ENCODE peak calls at places on chromosomes 13 and 19, in five cellular contexts. U, R, A, W and F are unnamed samples.

GRCh38 chr13:108902557-108903155 is 273.2 kb downstream of the MYO16 start:
- DNase-seq in U (no peak), R (no peak), A (no peak), W (no peak), F (no peak)

GRCh38 chr19:38852231-38853044 is 2.7 kb upstream of the HNRNPL start:
- DNase-seq in U (no peak), R (peak; percentile 49), A (no peak), W (no peak), F (peak; percentile 78)

GRCh38 chr13:20441879-20442278 is 83.8 kb downstream of the CRYL1 start:
- DNase-seq in U (no peak), R (no peak), A (no peak), W (no peak), F (peak; percentile 21)

GRCh38 chr19:53511933-53512374 is 26.0 kb upstream of the ZNF331 start:
- DNase-seq in U (peak; percentile 71), R (peak; percentile 63), A (peak; percentile 59), W (no peak), F (peak; percentile 96)

GRCh38 chr19:2538096-2538757 is 62.3 kb downstream of the GADD45B start:
- DNase-seq in U (no peak), R (no peak), A (no peak), W (no peak), F (no peak)

GRCh38 chr19:42313096-42313839 is at the start of gene TMEM145:
- DNase-seq in U (no peak), R (peak; percentile 92), A (no peak), W (no peak), F (peak; percentile 84)

GRCh38 chr19:8731428-8732169 is 10.2 kb downstream of the OR2Z1 start:
- DNase-seq in U (no peak), R (no peak), A (no peak), W (no peak), F (peak; percentile 4)

GRCh38 chr13:94251801-94252200 is 227.7 kb downstream of the DCT start:
- DNase-seq in U (no peak), R (no peak), A (no peak), W (no peak), F (no peak)

GRCh38 chr19:13195678-13196077 is 45.5 kb downstream of the IER2 start:
- DNase-seq in U (peak; percentile 80), R (peak; percentile 50), A (peak; percentile 47), W (no peak), F (peak; percentile 91)

GRCh38 chr19:35046461-35046860 is 4.9 kb downstream of the HPN start:
- DNase-seq in U (no peak), R (no peak), A (no peak), W (no peak), F (no peak)

GRCh38 chr13:102089177-102089576 is 312.7 kb downstream of the FGF14 start:
- DNase-seq in U (no peak), R (no peak), A (no peak), W (no peak), F (no peak)

GRCh38 chr19:28785961-28786360 is 427.0 kb downstream of the UQCRFS1 start:
- DNase-seq in U (no peak), R (no peak), A (no peak), W (no peak), F (peak; percentile 71)

GRCh38 chr13:42594577-42595571 is 20.9 kb downstream of the TNFSF11 start:
- DNase-seq in U (peak; percentile 52), R (peak; percentile 57), A (no peak), W (peak; percentile 46), F (peak; percentile 89)

GRCh38 chr19:18657590-18658365 is 20.9 kb downstream of the KLHL26 start:
- DNase-seq in U (no peak), R (peak; percentile 70), A (no peak), W (no peak), F (peak; percentile 78)

GRCh38 chr19:47225746-47226425 is 5.1 kb downstream of the BBC3 start:
- DNase-seq in U (peak; percentile 72), R (peak; percentile 92), A (no peak), W (no peak), F (peak; percentile 94)

GRCh38 chr13:76692326-76692725 is 193.9 kb downstream of the KCTD12 start:
- DNase-seq in U (no peak), R (no peak), A (no peak), W (no peak), F (no peak)

GRCh38 chr13:63680704-63681103 is 2265.1 kb upstream of the PCDH20 start:
- DNase-seq in U (no peak), R (no peak), A (peak; percentile 1), W (no peak), F (peak; percentile 63)

GRCh38 chr19:17117250-17117789 is 41.7 kb downstream of the MYO9B start:
- DNase-seq in U (no peak), R (no peak), A (no peak), W (no peak), F (no peak)

GRCh38 chr19:16456652-16457194 is 15.0 kb downstream of the EPS15L1 start:
- DNase-seq in U (no peak), R (no peak), A (no peak), W (no peak), F (peak; percentile 51)

GRCh38 chr19:29324717-29325116 is 111.8 kb upstream of the UQCRFS1 start:
- DNase-seq in U (no peak), R (no peak), A (no peak), W (no peak), F (no peak)

DNA sequence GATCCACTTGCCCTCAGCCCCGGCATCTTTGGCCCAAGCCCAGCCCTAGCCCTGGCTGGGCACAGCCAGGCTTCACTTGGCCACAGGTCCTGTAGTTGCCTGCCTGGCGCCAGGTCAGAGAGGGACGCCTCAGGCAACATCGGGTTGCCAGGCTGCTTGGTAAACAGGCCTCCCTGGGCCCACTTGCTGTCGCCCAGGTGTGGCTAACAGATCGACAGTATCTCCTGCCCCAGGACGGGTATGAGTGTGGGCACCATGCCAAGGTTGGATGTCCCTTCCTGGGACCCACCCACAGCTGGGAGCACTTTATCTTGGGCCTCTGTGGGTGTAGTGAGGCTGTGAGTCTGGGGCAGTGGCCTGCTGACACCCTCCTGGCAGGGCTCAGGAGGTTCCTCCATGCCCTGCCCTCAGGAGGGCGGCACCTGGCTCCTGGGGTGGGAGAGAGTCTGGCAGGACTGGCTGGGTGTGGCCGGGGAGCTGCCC is 27.9 kb downstream of the CARM1 start:
- DNase-seq in U (no peak), R (no peak), A (no peak), W (no peak), F (no peak)
- H3K4me2 ChIP-seq in U (no peak overlapping the region), R (no peak overlapping the region), A (no peak overlapping the region), W (no peak overlapping the region), F (no peak overlapping the region)

GRCh38 chr13:29566206-29566605 is 29.3 kb downstream of the SLC7A1 start:
- DNase-seq in U (no peak), R (no peak), A (no peak), W (no peak), F (no peak)

GRCh38 chr13:29563941-29564340 is 31.5 kb downstream of the SLC7A1 start:
- DNase-seq in U (no peak), R (no peak), A (no peak), W (no peak), F (no peak)

GRCh38 chr13:29566864-29567263 is 28.6 kb downstream of the SLC7A1 start:
- DNase-seq in U (no peak), R (no peak), A (no peak), W (no peak), F (no peak)

GRCh38 chr13:29562762-29563161 is 32.7 kb downstream of the SLC7A1 start:
- DNase-seq in U (no peak), R (no peak), A (no peak), W (no peak), F (no peak)

DNA sequence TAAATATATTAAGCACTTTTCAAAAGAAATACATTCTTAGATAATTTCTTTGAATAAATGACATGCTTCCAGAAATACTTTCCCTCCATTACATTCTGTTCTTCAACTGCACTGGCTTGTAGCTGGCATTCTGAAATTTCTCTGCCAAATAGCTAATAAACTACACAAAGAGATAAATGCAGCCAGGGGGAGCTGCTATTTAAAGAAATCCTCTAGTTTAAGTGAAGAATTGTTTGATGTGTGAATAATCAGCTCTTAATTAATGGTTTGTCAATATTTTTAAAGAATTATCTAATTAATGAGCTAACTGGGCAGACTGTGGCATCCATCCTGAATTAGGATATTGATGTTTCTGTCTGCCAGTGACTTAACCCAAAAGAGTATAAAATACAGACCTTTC is 30.7 kb downstream of the SLC7A1 start:
- DNase-seq in U (no peak), R (no peak), A (no peak), W (no peak), F (no peak)
- H4K20me1 ChIP-seq in U (peaks cover 51% of the 10 kb centered on the region), R (peaks cover 57% of the 10 kb centered on the region), A (peaks cover 57% of the 10 kb centered on the region), W (no peaks in the 10 kb centered on the region), F (peaks cover 87% of the 10 kb centered on the region)

GRCh38 chr13:45055198-45055901 is 65.0 kb upstream of the GTF2F2 start:
- DNase-seq in U (no peak), R (no peak), A (no peak), W (peak; percentile 24), F (no peak)
- TF ChIP-seq CREB1 in U (no peak), R (no peak), A (no peak), W (no peak), F (no peak)

DNA sequence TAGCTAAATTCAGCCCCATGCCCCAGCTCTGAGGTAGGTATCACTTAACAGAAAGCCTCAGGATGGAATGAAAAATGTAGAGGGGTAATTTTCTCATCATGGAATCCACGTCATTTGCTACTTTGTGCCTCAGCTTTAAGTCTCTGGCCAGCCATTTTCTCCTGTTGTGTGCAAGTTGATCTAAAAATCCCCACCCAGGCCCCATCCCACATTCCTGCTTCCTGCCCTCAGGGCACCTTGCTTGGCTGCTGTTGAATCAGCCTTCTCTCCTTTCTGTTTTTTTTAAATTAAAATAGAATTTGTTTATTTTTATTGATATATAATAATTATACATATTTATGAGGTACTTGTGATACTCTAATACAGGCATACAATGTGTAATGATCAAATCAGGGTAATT is 179.9 kb upstream of the TSHZ3 start:
- DNase-seq in U (no peak), R (no peak), A (no peak), W (no peak), F (no peak)
- H3K4me2 ChIP-seq in U (no peak overlapping the region), R (no peak overlapping the region), A (no peak overlapping the region), W (no peak overlapping the region), F (no peak overlapping the region)

GRCh38 chr19:45919678-45920077 is 5.1 kb upstream of the NANOS2 start:
- DNase-seq in U (no peak), R (no peak), A (no peak), W (no peak), F (peak; percentile 33)

GRCh38 chr19:45918721-45919120 is 4.1 kb upstream of the NANOS2 start:
- DNase-seq in U (no peak), R (no peak), A (no peak), W (no peak), F (no peak)

GRCh38 chr19:45920458-45920857 is 5.9 kb upstream of the NANOS2 start:
- DNase-seq in U (no peak), R (no peak), A (no peak), W (no peak), F (no peak)

GRCh38 chr19:45913874-45914830 is at the start of gene NANOS2:
- DNase-seq in U (peak; percentile 50), R (peak; percentile 77), A (peak; percentile 54), W (no peak), F (peak; percentile 98)

DNA sequence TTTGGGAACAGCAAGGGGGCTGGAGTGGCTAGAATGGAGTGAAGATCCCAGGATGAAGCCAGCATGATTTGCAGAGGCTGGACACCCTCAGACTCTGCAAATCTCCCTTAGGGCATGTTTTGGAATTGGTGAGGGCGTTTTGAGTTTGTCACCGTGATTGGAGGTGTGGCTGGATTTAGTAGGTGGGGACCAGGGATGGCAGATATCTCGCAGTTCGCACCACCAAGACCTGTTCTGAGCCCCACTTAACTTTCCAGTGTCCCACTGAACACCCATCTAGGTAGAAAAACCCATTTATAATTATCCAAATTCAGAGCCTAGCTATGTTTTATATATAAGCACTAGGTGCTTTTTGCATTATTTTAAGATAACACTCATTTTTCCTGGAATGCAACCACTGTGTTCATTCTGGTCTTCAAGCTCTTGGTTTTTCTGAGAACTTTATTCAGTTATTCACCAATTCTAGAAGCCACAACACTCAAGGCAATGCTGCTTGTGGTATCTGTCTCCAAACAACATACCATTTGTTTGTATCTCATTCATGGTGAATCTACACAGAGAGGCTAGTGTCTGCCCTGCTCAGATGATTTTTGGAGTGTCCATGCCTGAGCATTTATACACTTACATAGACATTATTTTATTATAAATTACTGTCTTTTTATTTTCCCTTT is 3.0 kb upstream of the NANOS2 start:
- DNase-seq in U (no peak), R (no peak), A (no peak), W (no peak), F (no peak)
- H4K20me1 ChIP-seq in U (no peaks in the 10 kb centered on the region), R (no peaks in the 10 kb centered on the region), A (no peaks in the 10 kb centered on the region), W (no peaks in the 10 kb centered on the region), F (no peaks in the 10 kb centered on the region)